ENCODE peak calls at places on chromosomes 2 and 18, in nine cellular contexts. J is T-helper 9 cell; W is stimulated activated CD8-positive, alpha-beta memory T cell treated with anti-CD3 and anti-CD28 coated beads, Interleukin-4, amount 100 ng/mL, for 1 hour; X is HCEC 1CT; I is NCI-H510A treated with DMSO at 0.1 percent for 48 hours; R is adrenal gland; Z is effector CD4-positive, alpha-beta T cell; D is Peyer's patch; P is coronary artery. V is an unnamed sample.

GRCh38 chr18:31943895-31944816 is 1.2 kb upstream of the TRAPPC8 start:
- DNase-seq in J (no peak), W (no peak), X (no peak), I (no peak), R (no peak), Z (no peak), D (no peak), P (no peak), V (no peak)

GRCh38 chr2:172420096-172420671 is 7.2 kb upstream of the ITGA6 start:
- DNase-seq in J (no peak), W (no peak), X (no peak), I (no peak), R (no peak), Z (no peak), D (no peak), P (no peak), V (no peak)

GRCh38 chr2:221465776-221466175 is 106.3 kb downstream of the EPHA4 start:
- DNase-seq in J (no peak), W (no peak), X (no peak), I (no peak), R (no peak), Z (no peak), D (peak), P (no peak), V (no peak)

GRCh38 chr2:18243831-18244230 is 316.6 kb downstream of the RDH14 start:
- DNase-seq in J (no peak), W (no peak), X (no peak), I (no peak), R (no peak), Z (no peak), D (no peak), P (no peak), V (no peak)

GRCh38 chr18:12005542-12006487 is 24.5 kb downstream of the IMPA2 start:
- DNase-seq in J (no peak), W (no peak), X (no peak), I (no peak), R (peak), Z (no peak), D (no peak), P (no peak), V (no peak)

GRCh38 chr2:173981520-173981919 is 16.3 kb upstream of the SP3 start:
- DNase-seq in J (no peak), W (no peak), X (no peak), I (no peak), R (no peak), Z (no peak), D (no peak), P (no peak), V (no peak)

GRCh38 chr2:171347591-171348032 is 86.2 kb downstream of the METTL8 start:
- DNase-seq in J (no peak), W (no peak), X (peak), I (no peak), R (peak), Z (no peak), D (no peak), P (no peak), V (no peak)

GRCh38 chr18:48543228-48543627 is 4.4 kb downstream of the CTIF start:
- DNase-seq in J (no peak), W (no peak), X (no peak), I (no peak), R (peak), Z (no peak), D (no peak), P (no peak), V (no peak)

GRCh38 chr2:10661846-10662245 is 27.9 kb downstream of the NOL10 start:
- DNase-seq in J (no peak), W (no peak), X (peak), I (no peak), R (no peak), Z (no peak), D (no peak), P (no peak), V (no peak)

GRCh38 chr2:17901246-17901645 is 22.8 kb downstream of the KCNS3 start:
- DNase-seq in J (no peak), W (no peak), X (no peak), I (peak), R (no peak), Z (no peak), D (no peak), P (no peak), V (no peak)

GRCh38 chr18:71293322-71293721 is 1004.5 kb downstream of the SOCS6 start:
- DNase-seq in J (no peak), W (no peak), X (no peak), I (no peak), R (no peak), Z (no peak), D (no peak), P (no peak), V (no peak)

GRCh38 chr18:64100136-64100922 is 48.6 kb downstream of the LINC00305 start:
- DNase-seq in J (no peak), W (no peak), X (no peak), I (peak), R (no peak), Z (no peak), D (no peak), P (no peak), V (no peak)

GRCh38 chr2:186274936-186275575 is 211.0 kb upstream of the ZC3H15 start:
- DNase-seq in J (no peak), W (no peak), X (peak), I (no peak), R (no peak), Z (no peak), D (no peak), P (no peak), V (no peak)

GRCh38 chr2:196399736-196400691 is 228.6 kb upstream of the STK17B start:
- DNase-seq in J (no peak), W (no peak), X (peak), I (no peak), R (peak), Z (no peak), D (no peak), P (no peak), V (no peak)

GRCh38 chr2:28680657-28681056 is 71.0 kb upstream of the PPP1CB start:
- DNase-seq in J (no peak), W (no peak), X (no peak), I (no peak), R (no peak), Z (no peak), D (no peak), P (no peak), V (no peak)

GRCh38 chr2:219520079-219520478 is 5.8 kb downstream of the ASIC4 start:
- DNase-seq in J (no peak), W (no peak), X (no peak), I (no peak), R (no peak), Z (no peak), D (no peak), P (no peak), V (no peak)

GRCh38 chr2:47190188-47190818 is 35.2 kb upstream of the STPG4 start:
- DNase-seq in J (no peak), W (no peak), X (peak), I (peak), R (no peak), Z (no peak), D (no peak), P (no peak), V (no peak)

GRCh38 chr2:40243581-40243980 is 208.3 kb downstream of the SLC8A1 start:
- DNase-seq in J (no peak), W (no peak), X (peak), I (peak), R (no peak), Z (no peak), D (no peak), P (no peak), V (no peak)

GRCh38 chr2:119549236-119549635 is 5.0 kb downstream of the CFAP221 start:
- DNase-seq in J (no peak), W (no peak), X (peak), I (no peak), R (no peak), Z (no peak), D (no peak), P (no peak), V (no peak)

GRCh38 chr2:20091305-20091991 is 40.0 kb upstream of the LAPTM4A start:
- DNase-seq in J (no peak), W (no peak), X (peak), I (no peak), R (no peak), Z (no peak), D (no peak), P (no peak), V (no peak)

GRCh38 chr2:186603208-186603765 is 13.4 kb downstream of the ITGAV start:
- DNase-seq in J (no peak), W (no peak), X (peak), I (no peak), R (no peak), Z (no peak), D (no peak), P (no peak), V (no peak)

GRCh38 chr18:21272016-21272582 is 30.1 kb downstream of the GREB1L start:
- DNase-seq in J (no peak), W (no peak), X (no peak), I (no peak), R (no peak), Z (no peak), D (no peak), P (no peak), V (no peak)